ENCODE peak calls at places on chromosomes 13 and 19, in nine cellular contexts. U, L, O, I, F, G, W, Y and C are unnamed samples.

GRCh38 chr19:13181747-13182388 is 31.7 kb downstream of the IER2 start:
- DNase-seq in O (no peak), F (peak), Y (peak), I (no peak), L (peak), W (peak), U (peak), G (peak), C (no peak)

GRCh38 chr13:22926176-22927007 is 254.4 kb upstream of the SGCG start:
- DNase-seq in L (peak), W (no peak), I (no peak), O (peak), Y (peak), F (peak), G (peak), U (peak), C (no peak)

GRCh38 chr13:101977475-101977874 is 424.4 kb downstream of the FGF14 start:
- DNase-seq in F (peak), I (no peak), Y (no peak), O (no peak), G (no peak), L (no peak), U (no peak), W (no peak), C (no peak)

GRCh38 chr13:112603641-112604220 is 15.8 kb upstream of the TUBGCP3 start:
- DNase-seq in U (no peak), G (no peak), L (no peak), W (no peak), I (no peak), Y (no peak), O (no peak), F (peak), C (no peak)

GRCh38 chr19:19651076-19651475 is 7.6 kb upstream of the GMIP start:
- DNase-seq in I (no peak), G (no peak), F (no peak), W (peak), U (no peak), O (no peak), L (no peak), Y (no peak), C (no peak)

GRCh38 chr13:47178090-47178950 is 281.5 kb upstream of the HTR2A start:
- DNase-seq in F (no peak), U (no peak), O (no peak), G (no peak), L (no peak), I (no peak), W (no peak), Y (no peak), C (no peak)

GRCh38 chr19:16157601-16158000 is 14.1 kb downstream of the HSH2D start:
- DNase-seq in F (no peak), L (no peak), Y (no peak), U (no peak), O (no peak), G (no peak), W (no peak), I (no peak), C (no peak)

GRCh38 chr13:50230365-50230978 is 215.2 kb downstream of the KCNRG start:
- DNase-seq in O (peak), L (no peak), F (peak), U (no peak), W (no peak), G (no peak), I (no peak), Y (no peak), C (no peak)

GRCh38 chr13:38684714-38685113 is 2.2 kb upstream of the FREM2 start:
- DNase-seq in W (no peak), G (no peak), U (no peak), F (no peak), I (no peak), L (no peak), Y (no peak), O (no peak), C (no peak)

GRCh38 chr19:18204394-18205179 is 745 bp upstream of the RAB3A start:
- DNase-seq in W (no peak), F (no peak), Y (no peak), L (no peak), G (no peak), I (no peak), U (peak), O (no peak), C (peak)

GRCh38 chr19:45730389-45731288 is at the start of gene FBXO46:
- DNase-seq in I (peak), U (peak), Y (peak), O (peak), W (peak), G (peak), L (peak), F (peak), C (peak)
- TF ChIP-seq CTCF in I (peak), U (no peak), Y (no peak), O (peak), W (no peak), G (no peak), L (no peak), F (no peak), C (no peak)

DNA sequence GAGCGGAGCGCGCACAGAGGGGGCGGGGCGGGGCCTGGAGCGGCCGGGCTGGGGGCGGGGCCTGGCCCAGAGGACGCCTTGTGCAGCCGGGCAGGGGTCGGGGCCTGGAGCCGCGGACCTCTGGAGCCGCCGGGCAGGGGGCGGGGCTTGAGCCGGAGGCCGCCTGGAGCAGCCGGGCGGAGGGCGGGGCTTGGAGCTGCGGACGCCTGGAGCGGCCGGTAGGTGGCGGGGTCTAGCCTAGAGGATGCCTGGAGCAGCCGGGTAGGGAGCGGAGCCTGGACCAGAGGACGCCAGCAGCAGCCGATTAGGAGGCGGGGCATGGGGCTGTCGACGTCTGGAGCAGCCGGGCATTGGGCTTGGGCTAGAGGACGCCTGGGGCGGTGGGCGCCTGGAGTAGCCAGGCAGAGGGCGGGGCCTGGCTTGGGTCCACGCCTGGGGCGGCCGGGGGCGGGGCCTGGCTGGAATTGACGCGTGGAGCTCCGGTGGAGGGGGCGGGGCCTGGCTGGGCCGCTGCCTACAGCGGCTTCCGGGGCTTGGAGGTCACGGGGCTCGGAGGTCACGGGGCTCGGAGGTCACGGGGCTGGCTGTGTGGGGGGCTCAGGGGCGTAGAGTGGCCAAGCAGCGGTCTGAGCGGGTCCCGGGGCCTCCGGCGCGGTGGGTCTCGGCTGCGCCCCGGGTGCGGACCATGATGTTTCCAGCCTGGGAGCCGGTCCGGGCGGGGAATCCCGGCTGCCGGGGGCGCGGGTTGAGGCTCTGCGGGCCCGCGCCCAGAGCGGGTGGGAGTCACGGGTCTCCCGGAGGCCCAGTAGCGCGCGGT is at the start of gene ANKRD10:
- DNase-seq in W (peak), U (peak), I (peak), L (peak), O (peak), G (peak), Y (peak), F (peak), C (peak)
- TF ChIP-seq CTCF in W (peak), U (peak), I (peak), L (peak), O (peak), G (peak), Y (peak), F (peak), C (peak)

GRCh38 chr13:104773775-104774174 is 1707.6 kb upstream of the SLC10A2 start:
- DNase-seq in O (no peak), I (peak), G (no peak), F (peak), L (no peak), U (no peak), W (no peak), Y (no peak), C (no peak)
- TF ChIP-seq CTCF in O (peak), I (peak), G (peak), F (peak), L (no peak), U (no peak), W (peak), Y (peak), C (peak)

GRCh38 chr13:81639984-81640582 is 1299.2 kb upstream of the SPRY2 start:
- DNase-seq in U (peak), F (no peak), I (no peak), L (no peak), O (no peak), Y (no peak), W (no peak), G (peak), C (no peak)
- TF ChIP-seq CTCF in U (no peak), F (peak), I (no peak), L (no peak), O (no peak), Y (peak), W (peak), G (peak), C (peak)

GRCh38 chr13:74197686-74198085 is 63.5 kb upstream of the KLF12 start:
- DNase-seq in F (no peak), Y (no peak), L (no peak), W (no peak), U (no peak), G (no peak), I (no peak), O (no peak), C (no peak)
- TF ChIP-seq CTCF in F (no peak), Y (no peak), L (no peak), W (no peak), U (no peak), G (no peak), I (no peak), O (no peak), C (no peak)

GRCh38 chr19:6738726-6739389 is 622 bp upstream of the TRIP10 start:
- DNase-seq in L (peak), F (peak), I (no peak), Y (peak), W (no peak), O (no peak), U (peak), G (peak), C (no peak)
- TF ChIP-seq CTCF in L (no peak), F (no peak), I (no peak), Y (no peak), W (no peak), O (no peak), U (no peak), G (no peak), C (no peak)

GRCh38 chr13:42333613-42334328 is 61.8 kb downstream of the AKAP11 start:
- DNase-seq in U (no peak), Y (no peak), G (peak), L (no peak), I (no peak), O (no peak), F (peak), W (no peak), C (no peak)
- TF ChIP-seq CTCF in U (no peak), Y (peak), G (peak), L (no peak), I (peak), O (peak), F (peak), W (no peak), C (peak)

DNA sequence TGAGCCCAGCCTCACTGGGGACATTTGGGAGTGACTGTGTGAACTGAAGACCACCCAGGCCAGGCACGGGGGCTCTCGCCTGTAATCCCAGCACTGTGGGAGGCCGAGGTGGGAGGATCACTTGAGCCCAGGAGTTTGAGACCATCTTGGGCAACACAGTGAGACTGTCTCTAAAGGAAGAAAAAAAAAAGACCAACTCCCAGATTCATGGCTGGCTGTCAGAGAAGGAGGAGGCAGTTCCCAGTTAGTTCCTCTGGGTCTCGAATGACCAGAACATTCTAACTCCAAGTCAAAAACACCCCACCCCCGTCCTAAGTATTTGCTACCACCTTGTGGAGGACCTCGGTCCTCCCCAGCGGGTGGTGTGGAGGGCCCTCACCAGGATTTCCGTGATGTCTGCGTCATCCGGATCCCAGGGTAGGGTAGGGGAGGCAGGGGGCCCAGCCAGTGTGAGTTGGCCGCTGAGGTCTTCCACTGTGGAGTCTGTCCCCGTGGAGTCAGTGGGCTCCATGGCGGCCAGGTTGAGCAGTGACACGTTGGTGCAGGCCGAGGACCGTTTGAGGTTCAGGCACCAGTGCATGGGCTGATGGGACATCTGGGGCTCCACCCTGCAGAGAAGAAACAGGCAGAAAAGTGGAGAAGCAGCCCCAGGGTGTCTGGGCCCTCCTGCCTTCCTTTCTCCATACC is 1.3 kb downstream of the TSKS start:
- DNase-seq in I (no peak), Y (no peak), F (peak), G (peak), O (peak), L (no peak), W (no peak), U (no peak), C (no peak)
- TF ChIP-seq CTCF in I (peak), Y (peak), F (peak), G (no peak), O (peak), L (no peak), W (no peak), U (no peak), C (no peak)

GRCh38 chr19:12093777-12094176 is 29.2 kb downstream of the ZNF844 start:
- DNase-seq in G (no peak), I (no peak), F (no peak), O (no peak), L (no peak), W (no peak), U (no peak), Y (no peak), C (no peak)

GRCh38 chr19:12092065-12092867 is 27.7 kb downstream of the ZNF844 start:
- DNase-seq in Y (peak), F (peak), O (peak), L (peak), G (peak), I (peak), U (peak), W (peak), C (peak)

GRCh38 chr19:12085074-12085818 is 20.7 kb downstream of the ZNF844 start:
- DNase-seq in G (no peak), L (no peak), W (no peak), F (no peak), U (no peak), Y (no peak), I (no peak), O (no peak), C (no peak)

GRCh38 chr19:12095111-12095790 is 30.7 kb downstream of the ZNF844 start:
- DNase-seq in U (no peak), G (no peak), Y (no peak), O (no peak), L (no peak), W (no peak), I (peak), F (peak), C (no peak)

GRCh38 chr19:12090807-12091206 is 26.3 kb downstream of the ZNF844 start:
- DNase-seq in O (no peak), Y (peak), L (peak), U (peak), W (peak), G (peak), F (peak), I (peak), C (peak)
- TF ChIP-seq CTCF in O (peak), Y (peak), L (no peak), U (no peak), W (peak), G (peak), F (peak), I (peak), C (peak)